ENCODE peak calls at places on chromosome 20, in five cellular contexts. V, P, N, K and L are unnamed samples.

GRCh38 chr20:31693987-31694661 is 28.5 kb downstream of the BCL2L1 start:
- DNase-seq in V (peak), P (no peak), K (peak), N (no peak), L (no peak)

GRCh38 chr20:41136336-41136694 is 1.0 kb upstream of the PLCG1 start:
- DNase-seq in N (no peak), V (no peak), P (no peak), K (no peak), L (no peak)

GRCh38 chr20:50346372-50347347 is 156.0 kb downstream of the CEBPB start:
- DNase-seq in P (no peak), K (no peak), V (no peak), N (no peak), L (no peak)

GRCh38 chr20:2130062-2130591 is 28.5 kb downstream of the STK35 start:
- DNase-seq in K (peak), V (no peak), P (no peak), N (no peak), L (no peak)

GRCh38 chr20:19098092-19098491 is 114.3 kb upstream of the SLC24A3 start:
- DNase-seq in N (no peak), P (no peak), K (no peak), V (no peak), L (no peak)

GRCh38 chr20:33667245-33668086 is 723 bp downstream of the ACTL10 start:
- DNase-seq in N (no peak), K (no peak), P (no peak), V (no peak), L (no peak)

GRCh38 chr20:2871111-2871465 is 2.2 kb upstream of the PTPRA start:
- DNase-seq in N (no peak), V (no peak), P (no peak), K (peak), L (no peak)

GRCh38 chr20:15012551-15012950 is 675.1 kb upstream of the FLRT3 start:
- DNase-seq in K (no peak), V (no peak), N (no peak), P (no peak), L (no peak)

GRCh38 chr20:59015812-59016711 is 3.2 kb upstream of the TUBB1 start:
- DNase-seq in N (peak), K (no peak), V (peak), P (no peak), L (no peak)

GRCh38 chr20:15967334-15967733 is 605.9 kb downstream of the KIF16B start:
- DNase-seq in N (no peak), K (no peak), P (no peak), V (no peak), L (no peak)

GRCh38 chr20:33240923-33241322 is 5.1 kb downstream of the BPIFA1 start:
- DNase-seq in P (no peak), V (no peak), N (no peak), K (no peak), L (no peak)

DNA sequence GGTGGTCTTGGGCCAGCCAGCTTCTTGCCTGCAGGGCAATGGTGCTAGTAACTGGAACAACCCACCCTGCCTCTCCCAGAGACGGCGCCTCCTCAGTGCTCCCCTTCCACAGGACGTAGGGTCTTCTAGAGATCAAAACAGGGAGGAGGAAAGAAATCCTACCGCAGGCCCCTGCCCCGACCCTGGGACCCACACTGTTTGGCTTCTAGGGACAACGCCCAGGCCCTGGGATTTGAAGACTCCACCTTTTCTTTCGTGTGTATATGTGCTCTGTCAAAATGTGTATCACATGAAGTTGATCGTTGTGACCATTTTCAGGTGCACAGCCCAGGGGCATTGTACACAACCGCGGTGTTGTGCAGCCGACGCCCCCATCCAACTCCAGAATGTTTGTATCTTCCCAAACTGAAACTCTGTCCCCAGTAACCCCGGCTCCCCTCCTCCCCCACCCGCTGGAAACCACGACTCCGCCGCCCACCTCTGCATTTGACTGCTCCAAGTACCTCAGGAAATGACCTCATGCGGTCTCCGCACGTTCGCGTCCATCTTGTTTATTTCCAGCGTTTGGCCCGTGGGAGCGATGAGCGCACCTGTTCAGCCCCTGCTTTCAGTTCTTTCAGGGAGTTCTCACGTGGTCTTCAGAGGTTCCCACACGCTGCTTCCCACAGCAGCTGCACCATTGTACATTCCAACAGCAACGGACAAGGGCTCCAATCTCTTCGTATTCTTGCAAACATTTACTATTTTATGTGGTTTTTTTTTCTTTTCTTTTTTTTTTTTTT is 3.4 kb upstream of the BHLHE23 start:
- DNase-seq in K (peak), P (peak), N (no peak), V (no peak), L (no peak)
- TF ChIP-seq SRF in K (no peak), P (no peak), N (no peak), V (no peak), L (no peak)

GRCh38 chr20:45867811-45868176 is 10.4 kb downstream of the ZSWIM3 start:
- DNase-seq in N (no peak), P (no peak), K (no peak), V (no peak), L (no peak)

GRCh38 chr20:45867129-45867810 is 9.9 kb downstream of the ZSWIM3 start:
- DNase-seq in N (no peak), K (no peak), P (no peak), V (no peak), L (no peak)

GRCh38 chr20:45874576-45874975 is 6.5 kb upstream of the ZSWIM1 start:
- DNase-seq in P (no peak), N (no peak), V (no peak), K (no peak), L (no peak)

GRCh38 chr20:45873409-45874116 is 7.5 kb upstream of the ZSWIM1 start:
- DNase-seq in K (no peak), V (no peak), N (no peak), P (no peak), L (no peak)

GRCh38 chr20:45872626-45873025 is 8.4 kb upstream of the ZSWIM1 start:
- DNase-seq in P (no peak), V (no peak), K (no peak), N (peak), L (no peak)
- TF ChIP-seq SRF in P (no peak), V (no peak), K (no peak), N (no peak), L (no peak)

DNA sequence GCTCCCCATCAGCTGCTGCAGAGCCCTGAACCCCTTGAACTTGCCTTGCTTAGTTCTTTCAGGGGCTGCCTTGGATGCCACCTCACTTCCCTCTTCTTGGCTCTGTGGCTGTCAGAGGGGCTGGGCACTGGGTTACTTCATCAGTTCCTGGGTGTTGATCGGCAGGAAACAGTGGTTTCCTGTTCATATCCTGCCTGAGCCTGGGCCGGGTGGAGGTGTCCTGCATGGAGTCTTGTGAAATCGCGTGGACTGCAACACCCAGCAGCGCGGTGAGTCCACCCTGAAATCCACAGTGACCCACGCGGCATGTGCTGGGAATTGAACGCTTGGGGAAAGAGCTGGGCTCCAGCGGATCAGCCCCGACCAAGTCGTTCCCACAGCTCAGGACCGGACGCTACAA is 97.5 kb downstream of the CDH26 start:
- DNase-seq in N (no peak), K (no peak), P (peak), V (no peak), L (no peak)
- TF ChIP-seq SRF in N (no peak), K (no peak), P (no peak), V (no peak), L (no peak)

DNA sequence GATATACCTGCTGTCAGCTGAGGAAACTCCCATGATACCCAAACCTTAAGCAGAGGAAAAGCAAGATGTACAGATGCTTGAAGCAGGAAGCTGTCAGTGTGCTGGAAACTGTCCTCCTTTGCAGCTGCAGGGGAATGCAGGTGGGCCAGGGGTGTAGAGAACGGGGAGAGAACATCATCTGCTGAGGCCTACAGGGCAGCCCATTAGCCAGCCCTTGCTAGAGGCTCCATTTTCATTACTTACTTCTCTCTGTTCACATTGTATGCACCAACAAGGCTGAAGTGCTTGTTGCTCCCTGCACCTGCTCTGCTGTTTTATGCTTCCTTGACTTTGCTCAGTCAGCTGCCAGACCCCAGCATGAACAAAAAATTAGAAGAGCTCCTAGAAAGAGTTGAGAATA is 119.1 kb downstream of the PRND start:
- DNase-seq in N (no peak), P (no peak), K (no peak), V (no peak), L (no peak)
- TF ChIP-seq SRF in N (no peak), P (no peak), K (no peak), V (no peak), L (no peak)

DNA sequence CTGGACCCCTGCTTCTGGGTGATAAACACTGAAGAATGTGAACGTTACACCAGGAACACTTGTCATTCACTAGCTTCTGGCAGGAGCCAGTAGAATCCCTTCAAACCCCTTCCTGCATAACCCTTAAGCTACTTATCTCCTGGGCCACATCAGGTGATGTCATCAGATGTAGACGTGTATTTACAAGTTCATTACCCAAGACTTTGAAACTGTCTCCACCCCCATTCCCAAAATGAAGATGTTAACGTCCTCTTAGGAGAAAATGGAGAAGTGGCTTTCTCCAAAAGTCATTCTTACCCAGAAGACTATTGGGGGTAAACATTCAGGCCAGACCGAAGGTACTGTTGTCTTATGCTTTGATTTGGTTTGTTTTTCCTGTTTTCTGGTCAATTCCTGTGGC is 107.9 kb upstream of the CD93 start:
- DNase-seq in K (peak), N (no peak), P (no peak), V (no peak), L (no peak)
- TF ChIP-seq SRF in K (no peak), N (no peak), P (no peak), V (no peak), L (no peak)

GRCh38 chr20:13739726-13740649 is 44.7 kb downstream of the ESF1 start:
- DNase-seq in P (no peak), N (no peak), V (no peak), K (no peak), L (no peak)
- TF ChIP-seq SRF in P (no peak), N (no peak), V (no peak), K (no peak), L (no peak)

DNA sequence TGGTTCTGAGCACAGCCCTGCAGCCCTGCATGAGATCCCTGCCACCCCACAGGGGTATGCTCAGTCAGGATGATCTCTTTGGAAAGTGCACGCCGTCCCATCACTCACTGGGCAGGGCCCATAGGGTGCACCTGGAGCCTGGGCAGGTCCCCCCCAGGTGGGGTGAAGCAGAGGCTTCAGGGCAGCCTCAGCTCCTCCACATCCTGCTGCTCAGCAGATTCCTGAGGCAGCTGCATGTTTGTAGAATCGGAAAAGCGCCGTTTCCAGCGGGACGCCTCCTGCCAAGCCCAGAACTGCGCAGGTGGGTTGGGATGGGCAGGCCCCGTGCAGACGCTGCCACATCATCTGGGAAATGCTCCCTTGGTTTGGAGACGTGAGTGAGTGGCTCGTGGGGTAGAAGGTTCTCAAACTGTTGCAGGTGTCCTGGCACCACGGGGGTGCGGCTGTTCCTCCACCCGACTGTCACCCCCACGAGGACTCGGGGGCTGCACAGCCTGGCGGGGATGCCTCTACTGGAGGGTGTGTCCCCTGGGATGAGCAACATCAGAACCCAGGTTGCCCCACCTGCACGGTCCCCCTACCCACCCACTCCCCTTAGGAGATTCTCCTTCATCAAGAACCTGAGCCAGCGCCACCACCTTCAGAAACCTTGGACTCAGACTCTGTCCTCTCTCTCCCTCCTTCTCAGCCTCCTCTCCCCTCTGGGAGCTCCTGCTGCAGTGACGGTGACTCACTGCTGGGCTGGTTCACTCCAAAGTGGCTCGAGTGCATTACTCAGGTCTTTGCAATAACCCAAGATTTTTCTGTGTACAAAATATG is 334.1 kb downstream of the TAF4 start:
- DNase-seq in K (no peak), P (no peak), V (no peak), N (no peak), L (no peak)
- TF ChIP-seq SRF in K (no peak), P (no peak), V (no peak), N (no peak), L (no peak)

DNA sequence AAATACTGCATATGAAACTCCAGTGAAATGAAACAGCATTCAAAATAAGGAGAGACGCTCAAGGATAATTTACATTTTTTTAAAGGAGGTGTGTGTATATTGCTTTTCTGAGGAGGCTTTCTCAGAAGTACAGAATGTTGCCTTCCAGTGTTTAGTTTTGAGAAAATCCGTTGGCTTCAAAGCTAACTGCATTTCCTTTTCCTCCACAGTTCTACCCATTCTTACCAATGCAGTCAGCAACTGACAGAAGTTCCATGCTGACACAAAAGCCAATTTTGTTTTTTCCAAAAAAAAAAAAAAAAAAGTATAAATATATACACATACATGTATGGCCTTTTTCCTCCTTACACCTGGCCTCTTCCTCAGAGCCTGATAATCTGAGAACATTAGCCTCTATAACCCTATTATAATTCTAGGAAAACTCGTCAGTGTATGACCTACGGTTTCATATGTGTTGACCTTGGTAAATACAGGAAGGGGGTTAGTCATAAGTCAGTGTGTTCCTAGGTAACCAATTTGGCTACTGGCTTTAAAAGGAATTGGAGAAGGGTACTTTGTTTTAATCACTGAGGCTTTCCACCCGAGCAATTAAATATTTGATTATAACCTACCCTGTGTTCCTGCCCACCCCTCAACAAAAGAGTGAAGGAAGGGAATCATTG is 24.2 kb downstream of the MGME1 start:
- DNase-seq in V (no peak), K (no peak), N (no peak), P (no peak), L (no peak)
- TF ChIP-seq SRF in V (no peak), K (no peak), N (no peak), P (no peak), L (no peak)